ENCODE peak calls at places on chromosomes 13 and 19, in five cellular contexts. H is AG04450; G is CD4-positive, alpha-beta memory T cell; Q is lower lobe of right lung; W is iPS DF 6.9. E is an unnamed sample.

GRCh38 chr19:898663-899062 is 5.4 kb downstream of the RNU6-9 start:
- DNase-seq in H (no peak), G (no peak), Q (no peak), W (no peak), E (no peak)

GRCh38 chr13:26529441-26529840 is 28.0 kb upstream of the WASF3 start:
- DNase-seq in H (peak), G (no peak), Q (no peak), W (peak), E (no peak)

GRCh38 chr19:45879055-45879454 is 6.9 kb downstream of the IRF2BP1 start:
- DNase-seq in H (no peak), G (no peak), Q (no peak), W (no peak), E (no peak)

GRCh38 chr13:98476538-98476966 is 100.4 kb downstream of the STK24 start:
- DNase-seq in H (no peak), G (peak), Q (peak), W (no peak), E (peak)

GRCh38 chr13:26721251-26721939 is 39.2 kb downstream of the GPR12 start:
- DNase-seq in H (no peak), G (peak), Q (no peak), W (no peak), E (no peak)

GRCh38 chr19:38265213-38265861 is 964 bp downstream of the SPINT2 start:
- DNase-seq in H (no peak), G (no peak), Q (peak), W (no peak), E (peak)

GRCh38 chr19:42216653-42217521 is 590 bp downstream of the DEDD2 start:
- DNase-seq in H (no peak), G (no peak), Q (peak), W (no peak), E (no peak)

GRCh38 chr19:53365899-53366493 is 491 bp downstream of the ZNF525 start:
- DNase-seq in H (no peak), G (no peak), Q (peak), W (no peak), E (no peak)

GRCh38 chr19:38869160-38869835 is 8.8 kb downstream of the RINL start:
- DNase-seq in H (no peak), G (no peak), Q (no peak), W (no peak), E (no peak)

GRCh38 chr19:33241530-33242101 is 16.0 kb upstream of the SLC7A10 start:
- DNase-seq in H (no peak), G (no peak), Q (peak), W (no peak), E (no peak)

GRCh38 chr19:8441725-8442544 is 2.8 kb upstream of the HNRNPM start:
- DNase-seq in H (no peak), G (no peak), Q (no peak), W (no peak), E (peak)

GRCh38 chr19:18479964-18480723 is 41.7 kb downstream of the ELL start:
- DNase-seq in H (no peak), G (no peak), Q (peak), W (no peak), E (no peak)

GRCh38 chr13:29937836-29938235 is 87.4 kb upstream of the UBL3 start:
- DNase-seq in H (no peak), G (peak), Q (no peak), W (no peak), E (no peak)

GRCh38 chr19:30046522-30046921 is 104.5 kb downstream of the URI1 start:
- DNase-seq in H (no peak), G (no peak), Q (no peak), W (no peak), E (no peak)

GRCh38 chr13:99272481-99272880 is 14.3 kb upstream of the GPR18 start:
- DNase-seq in H (no peak), G (no peak), Q (no peak), W (no peak), E (no peak)

GRCh38 chr19:46787331-46788100 is 878 bp downstream of the SLC1A5 start:
- DNase-seq in H (no peak), G (no peak), Q (peak), W (no peak), E (peak)

GRCh38 chr13:97757807-97758206 is 195.7 kb upstream of the IPO5 start:
- DNase-seq in H (no peak), G (no peak), Q (no peak), W (no peak), E (no peak)

GRCh38 chr19:41323430-41324125 is 13.6 kb downstream of the CCDC97 start:
- DNase-seq in H (peak), G (no peak), Q (no peak), W (no peak), E (no peak)

GRCh38 chr19:42634409-42635232 is 39.9 kb upstream of the CEACAM8 start:
- DNase-seq in H (no peak), G (no peak), Q (no peak), W (peak), E (no peak)

GRCh38 chr19:17244618-17245534 is 843 bp downstream of the NR2F6 start:
- DNase-seq in H (no peak), G (no peak), Q (peak), W (no peak), E (peak)

GRCh38 chr19:29248332-29248844 is 35.4 kb upstream of the UQCRFS1 start:
- DNase-seq in H (no peak), G (no peak), Q (no peak), W (no peak), E (no peak)

GRCh38 chr13:44739120-44739519 is 163.0 kb upstream of the TSC22D1 start:
- DNase-seq in H (no peak), G (no peak), Q (no peak), W (no peak), E (no peak)

GRCh38 chr19:50190439-50190891 is 13.0 kb upstream of the MYH14 start:
- DNase-seq in H (no peak), G (no peak), Q (no peak), W (no peak), E (no peak)

GRCh38 chr19:35903550-35904179 is 1.3 kb downstream of the HCST start:
- DNase-seq in H (no peak), G (peak), Q (peak), W (peak), E (peak)

GRCh38 chr13:66037096-66037495 is 1193.0 kb downstream of the PCDH9 start:
- DNase-seq in H (no peak), G (no peak), Q (no peak), W (no peak), E (no peak)

GRCh38 chr13:43054803-43055802 is 31.7 kb downstream of the DNAJC15 start:
- DNase-seq in H (peak), G (peak), Q (no peak), W (peak), E (no peak)

GRCh38 chr13:18936104-18936503 is 245.5 kb downstream of the TUBA3C start:
- DNase-seq in H (no peak), G (no peak), Q (no peak), W (no peak), E (no peak)

GRCh38 chr13:76992548-76993001 is 694 bp downstream of the CLN5 start:
- DNase-seq in H (no peak), G (no peak), Q (no peak), W (no peak), E (peak)

GRCh38 chr13:41494202-41494601 is 36.9 kb downstream of the RGCC start:
- DNase-seq in H (no peak), G (no peak), Q (no peak), W (no peak), E (no peak)

GRCh38 chr19:50669319-50670101 is 20.3 kb downstream of the C19orf81 start:
- DNase-seq in H (no peak), G (peak), Q (no peak), W (no peak), E (no peak)

GRCh38 chr13:113863511-113864302 is at the start of gene GAS6:
- DNase-seq in H (no peak), G (peak), Q (peak), W (no peak), E (peak)

GRCh38 chr13:94139393-94139995 is 340.0 kb downstream of the DCT start:
- DNase-seq in H (peak), G (no peak), Q (no peak), W (no peak), E (no peak)

GRCh38 chr19:35755550-35756371 is 1.1 kb downstream of the HSPB6 start:
- DNase-seq in H (no peak), G (peak), Q (no peak), W (no peak), E (peak)

GRCh38 chr13:97256343-97256783 is 34.2 kb downstream of the MBNL2 start:
- DNase-seq in H (peak), G (no peak), Q (no peak), W (no peak), E (no peak)

GRCh38 chr13:42707596-42707995 is 73.8 kb upstream of the FAM216B start:
- DNase-seq in H (peak), G (no peak), Q (no peak), W (no peak), E (no peak)

GRCh38 chr19:32817252-32817912 is 52.2 kb downstream of the SLC7A9 start:
- DNase-seq in H (no peak), G (no peak), Q (no peak), W (no peak), E (no peak)

DNA sequence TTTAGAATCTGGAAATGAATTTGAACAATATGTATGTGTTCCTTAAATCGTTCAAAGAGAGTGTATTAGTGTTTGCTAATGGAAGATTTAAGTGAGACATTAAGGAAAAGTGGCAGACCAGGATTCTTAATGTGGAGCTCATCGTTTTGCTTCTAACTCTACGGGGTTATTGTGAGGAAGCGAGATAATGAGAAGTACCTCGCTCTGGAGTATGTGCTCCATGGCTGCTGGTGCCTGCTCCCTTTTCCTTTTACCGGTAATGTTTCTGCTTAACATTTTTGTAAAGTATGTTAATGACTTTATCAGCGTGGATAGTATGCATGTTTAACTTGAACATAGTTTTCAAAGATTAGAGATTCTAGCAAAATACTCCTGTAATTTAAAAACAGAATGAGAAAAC is 13.7 kb downstream of the KLF5 start:
- DNase-seq in H (no peak), G (no peak), Q (no peak), W (no peak), E (no peak)
- H3K27ac ChIP-seq in H (no peak), G (no peak), Q (no peak), W (no peak), E (no peak)

DNA sequence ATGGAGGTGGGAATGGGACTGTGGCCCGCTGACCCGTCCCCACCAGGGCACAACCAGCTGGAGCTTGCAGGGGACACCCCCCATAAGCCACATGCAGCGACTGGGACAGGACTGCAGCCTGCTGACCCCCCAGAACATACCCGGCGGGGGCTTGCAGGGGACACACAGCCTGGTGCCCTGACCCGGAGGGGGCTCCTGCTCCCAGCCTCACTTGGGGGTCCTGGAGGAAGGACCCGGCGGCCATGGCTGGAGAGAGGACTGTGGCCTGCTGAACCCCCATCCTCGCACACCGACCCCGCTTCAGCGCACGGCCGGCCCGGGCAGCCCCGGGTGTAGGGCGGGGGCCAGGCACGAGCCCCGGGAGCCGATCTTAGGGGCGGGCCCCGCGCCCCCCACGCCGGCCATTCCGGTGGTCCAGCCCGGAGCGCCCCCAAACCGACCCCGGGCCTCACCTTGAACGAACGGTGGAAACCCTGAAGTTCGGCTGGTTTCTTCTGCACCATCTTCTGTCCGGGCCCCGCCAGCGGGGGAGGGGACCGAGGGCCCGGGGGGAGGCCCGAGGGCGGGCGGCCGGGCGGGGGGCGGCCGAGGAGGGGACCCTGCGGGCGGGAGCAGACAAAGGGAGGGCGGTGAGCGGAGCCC is 574 bp downstream of the MKNK2 start:
- DNase-seq in H (no peak), G (no peak), Q (no peak), W (no peak), E (peak)
- H3K27ac ChIP-seq in H (no peak), G (peak), Q (peak), W (no peak), E (peak)

DNA sequence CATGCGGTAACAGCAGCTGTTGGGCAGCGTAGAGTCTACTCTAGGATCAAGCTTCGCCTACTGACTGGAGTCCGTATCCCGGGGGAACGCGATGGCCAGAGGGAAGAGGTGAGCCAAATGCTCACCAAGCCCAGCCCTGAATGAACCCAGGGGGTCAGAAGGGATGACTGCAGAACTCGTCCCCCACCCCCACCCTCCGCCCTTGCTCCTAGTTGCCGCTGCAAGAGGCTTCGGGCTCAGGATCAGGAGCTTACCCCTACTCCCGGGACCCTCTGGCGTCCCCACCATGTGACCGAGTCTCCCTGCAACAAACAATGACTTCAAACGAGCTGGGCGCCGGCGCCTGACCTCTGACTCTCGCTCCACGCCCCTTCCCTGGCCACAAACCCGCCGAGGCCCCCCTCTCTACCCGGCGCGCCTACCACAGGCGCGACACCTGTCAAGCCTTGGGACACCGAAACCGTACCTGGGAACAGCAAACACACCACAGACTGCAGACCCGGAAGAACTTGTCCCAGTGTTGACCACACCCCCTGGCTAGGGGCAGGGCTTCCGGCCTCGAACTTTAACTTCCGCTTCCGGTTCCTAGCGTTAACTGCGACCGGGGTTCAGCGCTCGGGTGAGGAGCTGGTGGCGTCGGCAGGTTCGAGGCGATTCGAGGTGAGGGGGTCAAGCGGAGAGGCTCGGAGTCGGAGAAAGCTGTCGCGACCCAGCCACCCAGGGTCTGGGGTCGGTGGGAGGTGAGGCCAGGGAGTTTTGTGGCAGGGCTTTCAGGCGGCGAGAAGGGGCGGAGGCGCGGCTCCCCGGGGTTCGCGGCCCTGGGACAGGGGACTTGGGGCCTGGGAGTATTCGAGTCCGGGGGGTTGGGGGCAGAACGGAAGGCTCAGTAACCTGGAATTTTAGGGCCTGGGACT is at the start of gene UBL5:
- DNase-seq in H (no peak), G (peak), Q (peak), W (peak), E (peak)
- H3K27ac ChIP-seq in H (peak), G (peak), Q (peak), W (no peak), E (peak)

GRCh38 chr13:23658929-23659541 is 88.8 kb downstream of the TNFRSF19 start:
- DNase-seq in H (no peak), G (no peak), Q (no peak), W (no peak), E (no peak)

GRCh38 chr13:23657056-23657455 is 86.8 kb downstream of the TNFRSF19 start:
- DNase-seq in H (no peak), G (no peak), Q (no peak), W (no peak), E (no peak)

GRCh38 chr13:23655321-23655720 is 85.1 kb downstream of the TNFRSF19 start:
- DNase-seq in H (no peak), G (no peak), Q (no peak), W (no peak), E (no peak)

GRCh38 chr13:23656637-23657036 is 86.4 kb downstream of the TNFRSF19 start:
- DNase-seq in H (peak), G (no peak), Q (no peak), W (no peak), E (no peak)

GRCh38 chr13:23660249-23660648 is 90.0 kb downstream of the TNFRSF19 start:
- DNase-seq in H (no peak), G (no peak), Q (no peak), W (no peak), E (no peak)
- H3K27ac ChIP-seq in H (no peak), G (no peak), Q (no peak), W (no peak), E (no peak)

DNA sequence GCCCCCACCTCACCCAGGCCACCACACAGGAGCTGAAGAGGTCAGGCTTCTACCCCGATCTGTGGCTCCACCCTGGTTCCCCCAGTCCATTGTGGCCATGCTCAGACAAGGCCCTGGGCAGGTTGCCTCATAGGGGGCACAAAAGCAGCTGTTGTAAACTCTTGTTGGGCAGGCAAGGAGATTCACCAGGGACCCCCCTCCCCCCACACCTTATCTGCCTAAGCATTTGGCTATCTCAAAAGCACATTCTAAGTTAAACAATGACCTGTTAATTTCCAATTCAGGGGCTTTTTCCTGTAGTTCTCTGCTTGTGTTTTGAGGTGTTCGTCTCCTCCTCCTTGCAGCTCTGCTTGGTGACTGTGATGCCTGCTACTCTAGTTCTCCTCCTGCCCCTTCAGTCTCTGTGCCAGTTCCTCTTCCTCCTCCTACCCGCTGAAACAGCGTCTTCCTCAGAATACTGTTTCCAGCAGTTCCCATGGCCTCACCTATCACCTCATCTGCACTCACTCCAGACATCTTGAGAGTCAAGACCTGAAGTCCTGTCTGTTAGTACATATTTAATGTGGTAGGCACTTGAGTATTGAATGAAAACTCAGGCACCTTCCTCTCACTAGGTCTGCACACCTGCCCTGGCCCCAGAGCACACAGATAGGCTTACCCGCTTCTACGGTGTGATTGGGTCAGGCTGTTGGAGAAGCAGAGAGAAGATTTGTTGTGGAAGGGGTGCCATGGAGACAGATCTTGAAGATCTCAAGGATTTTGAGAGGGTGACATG is 31.7 kb downstream of the SPATA13 start:
- DNase-seq in H (no peak), G (no peak), Q (no peak), W (no peak), E (no peak)
- H3K27ac ChIP-seq in H (no peak), G (no peak), Q (no peak), W (no peak), E (peak)